ENCODE peak calls at places on chromosomes 1 and 21, in nine cellular contexts. J, L, P, B, A, G, H, I and S are unnamed samples.

GRCh38 chr1:178330153-178330552 is 166.6 kb downstream of the CLEC20A start:
- DNase-seq in I (no peak), H (no peak), A (no peak), P (no peak), J (no peak), G (no peak), L (no peak), B (no peak), S (no peak)

GRCh38 chr1:200733907-200734306 is 4.8 kb upstream of the CAMSAP2 start:
- DNase-seq in L (no peak), P (no peak), H (no peak), J (no peak), G (no peak), A (no peak), I (no peak), B (no peak), S (no peak)

GRCh38 chr21:41775152-41775472 is 8.3 kb upstream of the RIPK4 start:
- DNase-seq in H (no peak), I (no peak), G (no peak), P (no peak), L (no peak), J (no peak), A (no peak), B (no peak), S (peak)

GRCh38 chr1:221149676-221150075 is 270.4 kb downstream of the HLX start:
- DNase-seq in I (no peak), H (no peak), L (no peak), P (no peak), A (no peak), J (no peak), G (no peak), B (no peak), S (no peak)

GRCh38 chr1:40640314-40641076 is 25.0 kb downstream of the RIMS3 start:
- DNase-seq in I (no peak), L (no peak), P (no peak), B (no peak), G (no peak), A (no peak), J (no peak), H (no peak), S (peak)

GRCh38 chr1:29237906-29238600 is 1.7 kb downstream of the PTPRU start:
- DNase-seq in A (no peak), G (no peak), J (peak), I (peak), P (no peak), H (peak), B (peak), L (peak), S (no peak)

GRCh38 chr1:81111818-81112217 is 688.9 kb upstream of the ADGRL2 start:
- DNase-seq in L (no peak), J (no peak), A (no peak), I (no peak), P (no peak), G (no peak), B (no peak), H (no peak), S (no peak)

GRCh38 chr1:151106891-151107290 is 36.3 kb downstream of the GABPB2 start:
- DNase-seq in H (no peak), A (no peak), J (no peak), I (no peak), G (no peak), B (no peak), L (no peak), P (no peak), S (no peak)